ENCODE peak calls at places on chromosomes 7 and 10, in five cellular contexts. U, Q, J, Y and A are unnamed samples. For H3K4me1, the result is how much of the 10 kb centered on the place peaks cover.

GRCh38 chr10:112804036-112804435 is 146.0 kb upstream of the TCF7L2 start:
- DNase-seq in U (no peak), Q (no peak), J (no peak), Y (no peak), A (no peak)

GRCh38 chr10:132299381-132300336 is 8.1 kb downstream of the STK32C start:
- DNase-seq in U (peak), Q (no peak), J (no peak), Y (no peak), A (peak)

GRCh38 chr10:63236113-63236935 is 103.2 kb downstream of the NRBF2 start:
- DNase-seq in U (no peak), Q (peak), J (no peak), Y (no peak), A (no peak)

GRCh38 chr7:138417103-138417695 is 42.9 kb upstream of the TRIM24 start:
- DNase-seq in U (no peak), Q (no peak), J (no peak), Y (no peak), A (no peak)

GRCh38 chr10:95260397-95260881 is 30.4 kb downstream of the PDLIM1 start:
- DNase-seq in U (no peak), Q (peak), J (no peak), Y (no peak), A (no peak)

GRCh38 chr10:92156874-92157273 is 134.0 kb downstream of the CPEB3 start:
- DNase-seq in U (no peak), Q (peak), J (no peak), Y (no peak), A (no peak)

GRCh38 chr7:100475549-100475948 is 3.5 kb downstream of the TSC22D4 start:
- DNase-seq in U (no peak), Q (no peak), J (no peak), Y (peak), A (peak)

GRCh38 chr7:157011333-157012112 is 1.1 kb upstream of the MNX1 start:
- DNase-seq in U (no peak), Q (no peak), J (no peak), Y (no peak), A (no peak)

DNA sequence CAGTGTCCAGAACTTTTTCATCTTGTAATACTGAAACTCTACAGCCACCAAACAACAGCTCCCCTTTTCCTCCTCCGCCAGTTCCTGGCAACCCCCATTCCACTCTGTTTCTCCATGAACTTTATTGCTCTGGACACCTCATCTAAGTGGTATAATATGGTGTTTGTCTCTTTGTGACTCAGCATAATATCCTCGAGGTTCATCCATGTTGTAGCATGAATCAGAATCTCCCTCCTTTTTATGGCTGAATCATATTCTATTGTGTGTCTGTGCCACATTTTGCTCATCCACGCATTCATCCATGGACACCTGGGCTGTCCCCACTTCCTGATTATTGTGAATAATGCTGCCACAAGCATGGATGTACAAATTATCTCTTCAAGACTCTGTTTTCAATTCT is 124.4 kb upstream of the FGFR2 start:
- DNase-seq in U (no peak), Q (no peak), J (no peak), Y (no peak), A (no peak)
- H3K4me3 ChIP-seq in U (no peak), Q (no peak), J (no peak), Y (no peak), A (no peak)

GRCh38 chr10:33252324-33252723 is 82.1 kb downstream of the NRP1 start:
- DNase-seq in U (no peak), Q (no peak), J (no peak), Y (no peak), A (no peak)
- H3K4me1 ChIP-seq in U (under half), Q (under half), J (under half), Y (half or more), A (under half)

DNA sequence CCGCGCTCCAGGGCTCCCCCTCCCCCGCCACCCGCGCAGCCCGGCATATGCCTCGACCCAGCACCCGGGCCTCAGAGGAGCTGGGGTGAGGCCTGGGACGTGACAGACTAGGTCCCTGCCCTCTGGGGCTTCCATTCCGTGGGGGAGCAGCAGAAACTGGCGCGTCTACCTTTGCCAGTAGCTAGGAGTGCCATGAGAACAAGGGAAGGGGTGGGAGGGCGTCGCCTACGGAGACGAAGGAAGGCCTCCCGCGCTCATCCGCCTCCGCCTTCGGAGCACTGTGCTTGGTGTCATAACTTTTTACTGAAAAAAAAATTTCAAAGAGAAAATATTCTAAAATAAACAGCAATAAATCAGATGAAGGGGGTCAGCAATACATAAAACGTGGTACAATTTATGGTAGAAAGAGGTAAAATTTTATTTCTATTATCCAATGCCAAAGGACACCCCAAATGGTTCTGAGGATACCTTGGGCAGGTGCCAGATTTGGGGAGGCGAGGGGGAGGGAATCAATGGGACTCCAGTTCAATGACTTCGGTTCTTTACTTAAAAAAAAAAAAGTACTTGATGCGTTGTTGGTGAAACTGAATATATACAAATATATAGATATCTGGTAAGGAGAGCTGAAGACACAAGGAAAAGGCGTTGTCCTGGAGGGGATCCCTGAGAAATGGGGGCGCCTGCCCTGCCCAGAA is 35.1 kb upstream of the GRID1 start:
- DNase-seq in U (peak), Q (peak), J (no peak), Y (no peak), A (peak)
- H3K4me3 ChIP-seq in U (peak), Q (peak), J (peak), Y (peak), A (no peak)

DNA sequence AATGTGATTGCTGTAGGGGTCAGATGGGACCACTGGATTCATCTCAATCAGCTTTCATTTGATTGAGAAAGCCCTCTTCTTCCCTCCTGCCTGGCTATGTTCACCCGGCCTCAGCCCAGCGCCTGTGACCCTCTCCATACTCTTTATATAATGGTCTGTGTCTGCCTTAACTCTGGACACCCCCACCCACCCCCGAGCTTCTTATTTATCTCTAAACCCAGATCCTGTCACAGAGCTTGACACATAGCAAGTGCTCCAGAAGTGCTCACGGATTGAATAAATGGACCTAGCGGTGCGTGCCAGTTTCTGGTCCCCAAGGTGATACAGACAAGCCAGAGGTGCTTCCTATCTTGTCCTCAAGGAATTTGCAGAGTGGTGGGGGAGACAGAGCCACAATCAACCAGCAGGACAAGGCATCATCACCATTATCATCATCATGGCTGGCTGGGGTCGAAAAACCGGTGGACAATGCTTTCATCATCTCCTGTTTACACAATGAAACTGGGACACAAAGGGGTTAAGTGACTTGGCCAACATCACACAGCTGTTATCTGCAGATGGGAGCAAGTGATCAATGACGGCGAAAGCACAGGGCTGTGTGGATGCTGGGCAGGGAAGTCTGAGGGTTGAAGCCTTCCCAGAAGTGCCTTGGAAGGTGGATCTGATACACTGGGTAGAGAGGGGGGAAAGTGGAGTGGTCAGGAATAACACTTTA is 2.2 kb upstream of the LOXL4 start:
- DNase-seq in U (no peak), Q (no peak), J (no peak), Y (no peak), A (no peak)
- H3K4me1 ChIP-seq in U (under half), Q (under half), J (under half), Y (under half), A (under half)

DNA sequence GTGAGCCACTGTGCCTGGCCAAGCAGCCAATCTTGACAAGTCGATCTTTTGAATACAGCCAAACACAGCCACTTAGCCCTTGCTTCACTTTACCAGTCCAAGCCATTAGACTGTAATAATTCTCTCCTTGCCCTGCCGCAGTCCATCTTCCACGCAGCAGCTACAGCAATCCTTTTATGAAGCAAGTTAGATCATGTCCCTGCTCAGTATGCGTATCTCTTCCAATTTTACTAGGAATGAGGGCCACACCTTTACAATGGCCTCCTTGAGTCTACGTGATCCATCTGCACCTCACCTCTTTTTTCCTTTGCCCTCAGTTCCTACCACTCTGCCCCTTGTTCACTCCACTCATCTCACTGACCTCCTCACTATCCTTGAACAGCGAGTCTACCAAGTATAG is 22.2 kb downstream of the GSAP start:
- DNase-seq in U (no peak), Q (no peak), J (no peak), Y (no peak), A (no peak)
- H3K4me3 ChIP-seq in U (no peak), Q (no peak), J (no peak), Y (no peak), A (no peak)

DNA sequence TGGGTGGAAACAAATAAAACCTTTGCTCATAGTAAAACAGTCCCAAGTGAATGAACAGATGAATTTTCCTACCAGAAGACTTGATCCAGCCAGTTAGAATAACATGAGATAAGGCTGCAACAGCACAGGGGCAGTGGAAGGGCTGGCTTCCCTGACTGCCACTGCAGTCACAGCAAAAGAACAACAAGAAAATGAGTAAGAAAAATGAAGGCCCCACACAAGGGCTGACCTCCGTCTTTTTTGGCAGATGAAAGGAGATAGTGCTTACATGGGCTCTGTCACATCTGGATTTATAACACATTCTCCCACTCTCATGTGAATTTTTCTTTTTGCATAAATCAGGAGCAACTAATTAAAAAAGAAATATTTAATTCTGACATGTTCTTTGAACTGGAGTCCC is 99.7 kb downstream of the NRP1 start:
- DNase-seq in U (no peak), Q (peak), J (no peak), Y (no peak), A (no peak)
- H3K4me1 ChIP-seq in U (under half), Q (under half), J (under half), Y (half or more), A (under half)

DNA sequence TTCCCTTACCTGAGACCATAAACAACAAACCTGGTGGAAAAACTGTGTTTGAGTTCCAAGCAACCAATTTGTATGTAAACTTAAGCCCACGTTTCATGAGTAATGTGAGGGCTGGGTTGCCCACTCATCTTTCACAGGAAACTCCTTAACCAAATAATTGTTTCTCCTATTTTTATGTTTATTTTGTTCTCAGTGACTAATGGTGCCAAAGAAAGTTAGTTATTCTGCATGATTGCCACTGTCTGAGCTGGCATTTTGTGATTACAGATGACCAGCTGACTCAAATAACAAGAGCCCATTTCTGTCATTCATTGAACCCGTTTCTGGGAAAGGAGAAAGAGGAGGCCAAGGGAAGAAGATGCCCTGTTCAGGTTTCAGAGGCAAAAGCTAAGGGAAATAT is 187.0 kb upstream of the MYO3A start:
- DNase-seq in U (no peak), Q (no peak), J (no peak), Y (no peak), A (no peak)
- H3K4me3 ChIP-seq in U (no peak), Q (no peak), J (no peak), Y (no peak), A (no peak)

GRCh38 chr10:47158116-47159071 is 141.6 kb upstream of the GDF10 start:
- DNase-seq in U (no peak), Q (no peak), J (no peak), Y (no peak), A (no peak)

GRCh38 chr10:47159361-47160228 is 140.4 kb upstream of the GDF10 start:
- DNase-seq in U (no peak), Q (no peak), J (no peak), Y (no peak), A (no peak)

GRCh38 chr10:47160229-47160908 is 139.6 kb upstream of the GDF10 start:
- DNase-seq in U (no peak), Q (no peak), J (no peak), Y (no peak), A (no peak)

GRCh38 chr10:47154762-47155161 is 145.2 kb upstream of the GDF10 start:
- DNase-seq in U (no peak), Q (no peak), J (no peak), Y (no peak), A (no peak)

GRCh38 chr10:47156873-47157272 is 143.1 kb upstream of the GDF10 start:
- DNase-seq in U (no peak), Q (no peak), J (no peak), Y (no peak), A (no peak)
- H3K4me1 ChIP-seq in U (under half), Q (under half), J (under half), Y (under half), A (under half)

GRCh38 chr7:92697012-92697411 is 106.8 kb upstream of the FAM133B start:
- DNase-seq in U (no peak), Q (no peak), J (no peak), Y (no peak), A (no peak)

GRCh38 chr7:92698237-92698841 is 108.1 kb upstream of the FAM133B start:
- DNase-seq in U (no peak), Q (peak), J (no peak), Y (peak), A (no peak)

GRCh38 chr7:92695308-92696261 is 105.4 kb upstream of the FAM133B start:
- DNase-seq in U (no peak), Q (peak), J (no peak), Y (peak), A (no peak)

GRCh38 chr7:92696584-92696983 is 106.4 kb upstream of the FAM133B start:
- DNase-seq in U (no peak), Q (no peak), J (no peak), Y (no peak), A (no peak)

GRCh38 chr7:92697414-92697813 is 107.2 kb upstream of the FAM133B start:
- DNase-seq in U (no peak), Q (no peak), J (no peak), Y (no peak), A (no peak)
- H3K4me3 ChIP-seq in U (no peak), Q (no peak), J (no peak), Y (peak), A (no peak)

DNA sequence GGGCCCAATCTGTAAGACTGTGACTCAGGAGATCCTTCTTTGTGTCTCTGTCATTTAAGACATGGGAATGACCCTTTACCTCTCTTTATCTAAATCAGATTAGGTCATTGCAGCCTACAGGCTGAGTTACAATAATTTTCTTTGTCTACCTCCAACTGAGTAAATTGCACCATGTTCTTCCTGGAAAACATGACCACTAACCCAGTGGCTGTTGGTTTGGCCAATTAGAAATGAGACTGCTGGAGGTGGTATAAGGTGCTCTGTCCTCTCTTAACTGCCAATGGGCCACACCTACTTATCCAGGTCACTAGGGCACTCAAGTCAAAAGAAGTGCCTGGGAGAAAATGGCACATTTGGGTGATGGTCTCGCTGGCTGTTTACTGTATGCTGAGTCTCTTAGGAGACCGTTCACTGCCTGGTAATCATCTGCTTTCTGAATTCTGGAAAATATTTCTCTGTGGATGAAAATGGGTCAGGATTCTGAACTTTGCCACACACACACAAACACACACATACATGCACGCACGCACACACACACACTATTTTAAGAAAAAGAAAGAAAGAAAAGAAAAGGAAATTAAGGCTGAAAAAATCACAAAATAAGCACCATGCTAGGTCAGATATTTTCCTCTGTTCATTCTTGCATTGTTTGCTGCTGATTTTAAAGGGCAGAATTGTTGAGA is 16.4 kb downstream of the STAMBPL1 start:
- DNase-seq in U (no peak), Q (no peak), J (no peak), Y (no peak), A (no peak)
- H3K4me1 ChIP-seq in U (under half), Q (under half), J (under half), Y (under half), A (under half)